ENCODE peak calls at places on chromosomes 2 and 18, in six cellular contexts. T, L, C, W, Q and J are unnamed samples.

GRCh38 chr2:23636412-23636811 is 251.4 kb downstream of the KLHL29 start:
- DNase-seq in W (peak), Q (no peak), C (peak), L (peak), T (no peak), J (no peak)

GRCh38 chr2:234559609-234560008 is 62.7 kb upstream of the ARL4C start:
- DNase-seq in Q (no peak), L (peak), C (no peak), T (no peak), W (no peak), J (no peak)

GRCh38 chr2:111626037-111626861 is 257.7 kb downstream of the ANAPC1 start:
- DNase-seq in L (no peak), W (no peak), Q (no peak), C (no peak), T (no peak), J (no peak)

GRCh38 chr2:107635883-107636282 is 190.8 kb upstream of the RGPD4 start:
- DNase-seq in Q (no peak), L (peak), T (no peak), C (no peak), W (no peak), J (peak)

GRCh38 chr2:86464654-86465053 is 23.5 kb downstream of the KDM3A start:
- DNase-seq in T (no peak), W (no peak), L (no peak), C (no peak), Q (no peak), J (no peak)

GRCh38 chr18:70261141-70261788 is 27.6 kb upstream of the SOCS6 start:
- DNase-seq in Q (no peak), W (no peak), C (no peak), T (no peak), L (no peak), J (no peak)

GRCh38 chr2:233830111-233830760 is 24.1 kb downstream of the HJURP start:
- DNase-seq in C (peak), L (no peak), T (no peak), Q (no peak), W (no peak), J (no peak)

GRCh38 chr18:22048932-22049615 is 120.3 kb upstream of the GATA6 start:
- DNase-seq in T (no peak), Q (no peak), W (no peak), L (no peak), C (no peak), J (no peak)

GRCh38 chr2:1727101-1727771 is 17.1 kb downstream of the PXDN start:
- DNase-seq in W (no peak), C (no peak), T (peak), Q (no peak), L (no peak), J (peak)

GRCh38 chr2:10331702-10332401 is 29.1 kb downstream of the HPCAL1 start:
- DNase-seq in T (no peak), Q (no peak), W (peak), C (peak), L (no peak), J (no peak)

GRCh38 chr2:44578401-44579135 is 216.8 kb downstream of the CAMKMT start:
- DNase-seq in W (no peak), T (no peak), Q (peak), L (peak), C (no peak), J (peak)

GRCh38 chr2:233448565-233448964 is 94.3 kb downstream of the DGKD start:
- DNase-seq in C (peak), T (no peak), L (no peak), Q (no peak), W (no peak), J (no peak)

GRCh38 chr2:236761358-236761757 is 191.7 kb downstream of the ACKR3 start:
- DNase-seq in L (no peak), T (no peak), W (no peak), C (no peak), Q (no peak), J (no peak)

GRCh38 chr18:45528712-45529336 is 86.5 kb upstream of the SLC14A2 start:
- DNase-seq in T (no peak), C (no peak), W (no peak), Q (no peak), L (no peak), J (no peak)

GRCh38 chr18:57397440-57397839 is 37.7 kb upstream of the ONECUT2 start:
- DNase-seq in Q (no peak), L (peak), T (no peak), C (no peak), W (no peak), J (peak)

GRCh38 chr2:139737659-139738058 is 957.5 kb upstream of the NXPH2 start:
- DNase-seq in W (no peak), T (no peak), Q (no peak), L (no peak), C (no peak), J (no peak)

GRCh38 chr2:236993-237539 is 26.8 kb downstream of the SH3YL1 start:
- DNase-seq in L (no peak), C (no peak), W (no peak), Q (no peak), T (no peak), J (no peak)

DNA sequence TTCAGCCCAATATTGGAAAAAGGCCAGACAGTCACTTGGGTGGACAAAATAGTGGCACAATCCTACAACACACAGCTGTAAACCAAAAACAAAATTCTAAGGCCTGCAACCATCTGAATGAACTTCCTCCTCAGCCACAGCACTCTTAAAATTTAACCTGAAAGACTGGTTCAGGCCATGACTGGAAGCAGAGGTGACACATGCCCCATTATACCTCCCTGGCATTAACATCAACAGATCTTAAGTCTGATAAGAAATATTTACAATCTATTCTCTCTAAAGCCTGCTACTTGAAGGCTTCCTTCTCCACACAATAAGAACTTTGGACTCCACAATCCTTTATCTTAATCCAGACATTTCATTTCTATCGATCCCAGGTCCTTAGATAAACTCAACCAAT is 192.4 kb upstream of the LRP1B start:
- DNase-seq in W (no peak), T (no peak), Q (no peak), L (peak), C (no peak), J (no peak)
- H3K4me3 ChIP-seq in W (no peak), T (no peak), Q (no peak), L (no peak), C (no peak), J (no peak)

DNA sequence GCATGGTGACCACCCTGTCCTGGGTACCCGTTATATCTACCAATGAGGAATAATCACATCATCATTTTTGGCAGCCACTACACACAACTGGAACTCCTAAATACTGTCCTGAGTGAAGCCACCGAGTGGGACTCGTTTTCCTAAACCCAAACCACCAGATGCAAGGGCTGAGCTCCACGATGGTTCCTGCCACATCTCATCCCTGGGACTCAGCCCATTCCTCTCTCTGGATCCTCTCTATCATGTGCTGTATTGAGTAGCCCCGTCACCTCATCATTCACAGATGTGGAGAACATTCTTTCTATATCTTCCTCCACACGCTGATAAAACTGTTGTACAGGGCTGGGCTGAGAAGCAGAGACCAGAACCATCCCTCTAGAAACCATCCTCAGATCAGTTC is 79.4 kb upstream of the SMAD7 start:
- DNase-seq in Q (no peak), C (no peak), L (no peak), T (no peak), W (peak), J (no peak)
- H3K27ac ChIP-seq in Q (no peak), C (no peak), L (no peak), T (no peak), W (no peak), J (no peak)

DNA sequence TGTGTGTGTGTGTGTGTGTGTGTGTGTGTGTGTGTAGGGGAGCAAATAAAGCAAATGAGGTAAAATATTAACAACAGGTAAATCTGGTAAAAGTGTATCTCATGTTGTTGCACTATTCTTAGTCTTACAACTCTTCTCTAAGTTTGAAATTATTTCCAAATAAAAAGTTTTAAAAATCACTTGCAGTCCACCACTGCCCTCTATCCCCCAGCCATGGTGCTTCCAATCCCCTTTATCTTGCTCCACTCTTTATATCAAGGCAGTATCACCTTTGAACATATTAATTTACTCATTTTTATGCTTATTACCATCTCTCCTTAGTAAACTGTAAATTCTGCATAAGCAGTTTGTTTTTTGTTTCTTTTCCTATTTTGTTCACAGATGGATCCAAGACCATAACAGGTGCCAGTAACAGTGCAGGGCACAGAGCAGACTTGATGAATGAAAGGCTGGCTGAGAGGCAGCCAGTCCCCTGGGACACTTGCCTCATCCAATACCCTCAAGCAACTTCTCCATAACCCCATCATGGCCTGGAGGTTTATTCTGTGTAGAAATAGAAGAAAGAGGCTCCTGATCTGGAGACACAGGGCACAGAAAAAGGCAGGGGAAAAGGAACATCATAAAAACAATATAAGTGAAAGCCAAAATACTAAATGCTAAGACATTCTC is 67.6 kb downstream of the LDAH start:
- DNase-seq in C (no peak), Q (no peak), L (no peak), W (no peak), T (no peak), J (no peak)
- TF ChIP-seq CTCF in C (no peak), Q (peak), L (no peak), W (no peak), T (no peak), J (peak)

DNA sequence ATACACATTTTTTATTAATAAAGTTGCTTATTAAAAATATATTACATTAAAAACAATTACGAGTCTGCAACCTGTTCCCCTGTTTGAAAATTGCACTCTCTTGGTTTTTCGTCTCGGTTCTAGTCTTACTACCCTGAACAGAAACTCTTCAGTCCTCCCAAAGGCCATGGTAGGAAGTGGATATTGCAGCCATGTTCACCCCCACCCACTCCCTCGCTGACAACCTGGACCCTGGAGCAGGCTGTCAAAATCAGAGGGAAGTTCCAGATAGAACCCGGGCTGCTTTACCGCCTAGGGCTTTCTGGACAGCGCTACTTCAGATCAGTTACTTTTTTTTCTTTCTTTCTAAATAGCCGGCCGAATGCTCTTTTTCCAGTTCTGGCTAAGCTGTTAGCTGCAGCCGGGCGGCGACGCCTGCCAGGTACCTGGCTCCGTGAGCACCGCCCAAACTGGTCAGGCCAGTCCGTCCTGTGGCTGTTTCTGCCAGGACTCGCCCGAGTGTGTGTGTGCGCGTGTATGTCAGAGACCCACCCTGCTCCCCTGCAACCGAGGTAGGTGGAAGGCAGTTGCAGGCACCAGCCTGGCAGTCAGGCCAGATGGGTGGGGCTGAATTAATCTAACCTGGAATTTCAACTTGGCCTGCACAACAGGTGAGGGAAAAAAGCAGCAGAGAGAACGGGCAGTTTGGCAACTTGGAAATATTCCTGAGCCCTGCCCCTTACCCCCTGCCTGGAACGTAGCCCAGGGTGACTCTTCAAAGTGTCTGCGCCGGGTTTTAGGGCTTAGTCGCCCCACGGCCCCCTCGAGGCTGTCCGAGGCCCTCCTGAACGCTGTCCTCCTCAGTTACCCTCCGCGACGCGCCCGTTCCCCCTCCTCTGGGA is 1.1 kb upstream of the TET3 start:
- DNase-seq in T (peak), C (peak), W (peak), Q (no peak), L (peak), J (no peak)
- H3K4me3 ChIP-seq in T (peak), C (peak), W (peak), Q (peak), L (peak), J (peak)